ENCODE peak calls at places on chromosomes 3 and 15, in seven cellular contexts. F is WTC11, H is HepG2, N is HCT116, K is GM12878, L is K562, I is H1. Q is an unnamed sample.

GRCh38 chr3:143067201-143067600 is 52.4 kb upstream of the CHST2 start:
- DNase-seq in F (no peak), H (no peak), N (no peak), K (no peak), L (no peak), I (no peak), Q (no peak)

GRCh38 chr3:147943265-147943945 is 534.2 kb downstream of the ZIC1 start:
- DNase-seq in F (no peak), H (no peak), N (peak), K (no peak), L (no peak), I (no peak), Q (no peak)

GRCh38 chr3:67357610-67358458 is 296.6 kb downstream of the SUCLG2 start:
- DNase-seq in F (peak), H (peak), N (peak), K (no peak), L (peak), I (peak), Q (peak)

GRCh38 chr3:159627634-159628033 is 361.0 kb upstream of the IL12A start:
- DNase-seq in F (no peak), H (no peak), N (no peak), K (no peak), L (no peak), I (no peak), Q (no peak)

GRCh38 chr3:46970391-46971091 is 6.0 kb downstream of the CCDC12 start:
- DNase-seq in F (no peak), H (peak), N (no peak), K (no peak), L (peak), I (no peak), Q (no peak)

GRCh38 chr3:113441051-113441770 is at the start of gene CFAP44:
- DNase-seq in F (peak), H (peak), N (no peak), K (no peak), L (no peak), I (peak), Q (no peak)

GRCh38 chr3:176078916-176079315 is 1118.4 kb downstream of the TBL1XR1 start:
- DNase-seq in F (no peak), H (no peak), N (no peak), K (no peak), L (no peak), I (no peak), Q (no peak)

GRCh38 chr3:123138819-123139517 is 62.8 kb upstream of the SEC22A start:
- DNase-seq in F (no peak), H (no peak), N (no peak), K (no peak), L (no peak), I (no peak), Q (peak)

GRCh38 chr3:39540162-39540921 is 72.9 kb downstream of the MOBP start:
- DNase-seq in F (no peak), H (no peak), N (no peak), K (no peak), L (no peak), I (no peak), Q (no peak)

GRCh38 chr15:89812126-89812846 is 2.4 kb downstream of the ANPEP start:
- DNase-seq in F (no peak), H (peak), N (no peak), K (no peak), L (no peak), I (no peak), Q (no peak)

GRCh38 chr3:70360985-70361384 is 48.5 kb upstream of the MDFIC2 start:
- DNase-seq in F (no peak), H (no peak), N (no peak), K (peak), L (no peak), I (no peak), Q (no peak)

DNA sequence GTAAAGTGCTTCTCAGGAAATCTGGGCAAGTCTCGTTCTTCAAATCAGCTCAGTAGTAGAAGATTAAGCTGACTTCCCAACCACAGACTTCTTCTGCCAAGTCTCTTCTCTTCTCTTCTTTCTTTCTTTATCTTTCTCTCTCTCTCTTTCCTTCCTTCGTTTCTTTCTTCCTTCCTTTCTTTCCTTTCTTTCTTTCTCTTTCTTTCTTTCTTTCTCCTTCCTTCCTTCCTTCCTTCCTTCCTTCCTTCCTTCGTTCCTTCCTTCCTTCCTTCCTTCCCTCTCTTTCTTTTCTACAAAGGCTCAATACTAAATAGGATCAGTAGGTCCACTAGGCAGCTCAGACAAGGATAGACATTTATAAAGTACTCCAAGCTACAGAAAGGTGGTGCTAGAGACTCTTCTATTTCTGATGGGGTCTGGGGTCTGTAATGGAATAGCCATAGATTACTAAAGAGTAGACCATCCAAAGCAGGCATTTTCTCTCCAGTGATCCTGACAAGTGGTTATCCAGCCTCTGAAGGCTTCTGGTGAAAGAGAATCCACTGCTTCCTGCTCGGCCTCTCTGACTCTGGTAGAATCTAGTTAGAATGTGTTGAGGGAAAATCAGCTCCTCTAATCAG is 100.8 kb downstream of the TPRG1 start:
- DNase-seq in F (no peak), H (no peak), N (no peak), K (no peak), L (no peak), I (no peak), Q (no peak)
- TF ChIP-seq SP1 in F (no peak), H (no peak), N (no peak), K (no peak), L (no peak), I (no peak), Q (no peak)

GRCh38 chr3:134362670-134363380 is 11.4 kb downstream of the AMOTL2 start:
- DNase-seq in F (no peak), H (no peak), N (no peak), K (no peak), L (no peak), I (no peak), Q (no peak)
- TF ChIP-seq SP1 in F (no peak), H (no peak), N (no peak), K (no peak), L (no peak), I (no peak), Q (no peak)

DNA sequence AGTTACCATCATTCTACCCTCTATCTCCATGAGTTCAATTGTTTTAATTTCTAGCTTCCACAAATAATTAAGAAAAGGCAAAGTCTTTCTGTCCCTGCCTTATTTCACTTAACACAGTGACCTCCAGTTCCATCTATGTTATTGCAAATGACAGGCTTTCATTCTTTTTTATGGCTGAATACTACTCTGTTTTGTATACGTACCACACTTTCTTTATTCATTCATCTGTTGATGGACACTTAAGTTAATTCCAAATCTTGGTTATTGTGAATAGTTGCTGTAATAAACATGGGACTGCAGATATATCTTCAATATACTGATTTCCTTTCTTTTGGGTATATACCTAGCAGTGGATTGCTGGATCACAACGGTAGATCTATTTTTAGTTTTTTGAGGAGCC is 314.1 kb downstream of the SV2B start:
- DNase-seq in F (no peak), H (no peak), N (no peak), K (no peak), L (no peak), I (no peak), Q (no peak)
- TF ChIP-seq SP1 in F (no peak), H (no peak), N (no peak), K (no peak), L (no peak), I (no peak), Q (no peak)

GRCh38 chr15:85828869-85829268 is 34.1 kb upstream of the KLHL25 start:
- DNase-seq in F (no peak), H (no peak), N (no peak), K (no peak), L (no peak), I (no peak), Q (no peak)
- TF ChIP-seq SP1 in F (no peak), H (no peak), N (no peak), K (no peak), L (no peak), I (no peak), Q (no peak)

GRCh38 chr15:85582076-85582718 is 201.8 kb downstream of the AKAP13 start:
- DNase-seq in F (no peak), H (no peak), N (no peak), K (peak), L (no peak), I (no peak), Q (no peak)
- TF ChIP-seq SP1 in F (no peak), H (no peak), N (no peak), K (no peak), L (no peak), I (no peak), Q (no peak)

Q was measured in HEK293T.